ENCODE peak calls at places on chromosomes 7 and 10, in five cellular contexts. One of them, this sample, is unnamed.

GRCh38 chr10:112269266-112269665 is 13.9 kb upstream of the TECTB start:
- DNase-seq in cardiac fibroblast: peak
- DNase-seq in BJ: no peak
- DNase-seq in AG09309: no peak
- DNase-seq in T-helper 17 cell: no peak
- DNase-seq in this sample: no peak

GRCh38 chr7:36440880-36441279 is 51.2 kb downstream of the ANLN start:
- DNase-seq in cardiac fibroblast: peak
- DNase-seq in BJ: no peak
- DNase-seq in AG09309: peak
- DNase-seq in T-helper 17 cell: no peak
- DNase-seq in this sample: no peak

GRCh38 chr7:47763063-47763974 is 181.4 kb upstream of the TNS3 start:
- DNase-seq in cardiac fibroblast: peak
- DNase-seq in BJ: peak
- DNase-seq in AG09309: peak
- DNase-seq in T-helper 17 cell: no peak
- DNase-seq in this sample: peak

GRCh38 chr7:42189535-42189934 is 47.5 kb downstream of the GLI3 start:
- DNase-seq in cardiac fibroblast: peak
- DNase-seq in BJ: no peak
- DNase-seq in AG09309: no peak
- DNase-seq in T-helper 17 cell: no peak
- DNase-seq in this sample: no peak

GRCh38 chr10:48550071-48550691 is 54.7 kb downstream of the ARHGAP22 start:
- DNase-seq in cardiac fibroblast: no peak
- DNase-seq in BJ: no peak
- DNase-seq in AG09309: no peak
- DNase-seq in T-helper 17 cell: no peak
- DNase-seq in this sample: no peak

GRCh38 chr7:20796565-20796964 is 9.9 kb upstream of the SP8 start:
- DNase-seq in cardiac fibroblast: no peak
- DNase-seq in BJ: no peak
- DNase-seq in AG09309: no peak
- DNase-seq in T-helper 17 cell: no peak
- DNase-seq in this sample: no peak

GRCh38 chr7:152872745-152873118 is 113.2 kb downstream of the ACTR3B start:
- DNase-seq in cardiac fibroblast: no peak
- DNase-seq in BJ: no peak
- DNase-seq in AG09309: no peak
- DNase-seq in T-helper 17 cell: no peak
- DNase-seq in this sample: no peak

GRCh38 chr7:106282374-106282773 is 2.4 kb downstream of the NAMPT start:
- DNase-seq in cardiac fibroblast: no peak
- DNase-seq in BJ: no peak
- DNase-seq in AG09309: no peak
- DNase-seq in T-helper 17 cell: no peak
- DNase-seq in this sample: no peak

GRCh38 chr7:158366346-158366745 is 221.3 kb downstream of the PTPRN2 start:
- DNase-seq in cardiac fibroblast: no peak
- DNase-seq in BJ: no peak
- DNase-seq in AG09309: no peak
- DNase-seq in T-helper 17 cell: no peak
- DNase-seq in this sample: no peak

GRCh38 chr10:125742465-125742864 is 23.0 kb downstream of the EDRF1 start:
- DNase-seq in cardiac fibroblast: peak
- DNase-seq in BJ: no peak
- DNase-seq in AG09309: no peak
- DNase-seq in T-helper 17 cell: no peak
- DNase-seq in this sample: no peak

GRCh38 chr10:34739915-34740314 is 75.2 kb downstream of the PARD3 start:
- DNase-seq in cardiac fibroblast: peak
- DNase-seq in BJ: peak
- DNase-seq in AG09309: peak
- DNase-seq in T-helper 17 cell: no peak
- DNase-seq in this sample: no peak